ENCODE peak calls at places on chromosomes 12 and 14, in nine cellular contexts. H is lung, Z is fibroblast of pulmonary artery, A is NCI-H2081, O is HEK293T, F is breast epithelium, C is HT-29, V is kidney glomerular epithelial cell, X is transverse colon. M is an unnamed sample.

GRCh38 chr12:13243516-13244070 is 47.1 kb downstream of the EMP1 start:
- DNase-seq in H (no peak), Z (peak), A (no peak), O (no peak), F (no peak), C (no peak), V (no peak), X (no peak), M (no peak)

GRCh38 chr12:104276192-104277131 is 27.1 kb upstream of the EID3 start:
- DNase-seq in H (peak), Z (no peak), A (peak), O (no peak), F (no peak), C (peak), V (peak), X (no peak), M (no peak)

GRCh38 chr12:58915634-58916033 is 4.7 kb downstream of the LRIG3 start:
- DNase-seq in H (no peak), Z (peak), A (peak), O (no peak), F (no peak), C (no peak), V (peak), X (peak), M (no peak)

GRCh38 chr12:21637985-21638891 is 19.4 kb downstream of the LDHB start:
- DNase-seq in H (no peak), Z (peak), A (no peak), O (no peak), F (no peak), C (no peak), V (no peak), X (no peak), M (no peak)

GRCh38 chr12:107302649-107303386 is 209.5 kb upstream of the CRY1 start:
- DNase-seq in H (no peak), Z (no peak), A (no peak), O (no peak), F (no peak), C (no peak), V (no peak), X (no peak), M (no peak)

GRCh38 chr14:65095633-65096205 is 6.6 kb downstream of the MAX start:
- DNase-seq in H (peak), Z (peak), A (peak), O (no peak), F (peak), C (no peak), V (no peak), X (peak), M (no peak)

GRCh38 chr12:80513211-80513610 is 69.2 kb downstream of the PTPRQ start:
- DNase-seq in H (no peak), Z (no peak), A (no peak), O (no peak), F (no peak), C (no peak), V (no peak), X (no peak), M (no peak)

GRCh38 chr12:18863769-18864500 is 126.0 kb downstream of the CAPZA3 start:
- DNase-seq in H (no peak), Z (no peak), A (no peak), O (no peak), F (no peak), C (no peak), V (no peak), X (no peak), M (no peak)

GRCh38 chr14:103879570-103880333 is 32.4 kb upstream of the PPP1R13B start:
- DNase-seq in H (peak), Z (no peak), A (no peak), O (no peak), F (peak), C (peak), V (peak), X (peak), M (no peak)

GRCh38 chr12:56146492-56147460 is 5.6 kb upstream of the MYL6B start:
- DNase-seq in H (no peak), Z (no peak), A (no peak), O (no peak), F (no peak), C (no peak), V (no peak), X (peak), M (no peak)

GRCh38 chr12:120239776-120240494 is 25.6 kb downstream of the PXN start:
- DNase-seq in H (no peak), Z (no peak), A (no peak), O (no peak), F (no peak), C (no peak), V (no peak), X (no peak), M (no peak)

GRCh38 chr12:29149691-29150382 is 759 bp downstream of the FAR2 start:
- DNase-seq in H (no peak), Z (no peak), A (no peak), O (peak), F (no peak), C (peak), V (no peak), X (peak), M (no peak)

GRCh38 chr14:60862283-60862682 is 118.6 kb downstream of the TRMT5 start:
- DNase-seq in H (peak), Z (peak), A (peak), O (no peak), F (peak), C (peak), V (no peak), X (peak), M (no peak)

GRCh38 chr12:82650627-82651337 is 35.9 kb upstream of the TMTC2 start:
- DNase-seq in H (no peak), Z (peak), A (no peak), O (peak), F (no peak), C (peak), V (peak), X (peak), M (no peak)

GRCh38 chr14:36424478-36425102 is 95.4 kb downstream of the NKX2-1 start:
- DNase-seq in H (no peak), Z (no peak), A (peak), O (no peak), F (no peak), C (no peak), V (no peak), X (no peak), M (no peak)

GRCh38 chr12:41537522-41537921 is 349.4 kb downstream of the PDZRN4 start:
- DNase-seq in H (no peak), Z (no peak), A (no peak), O (no peak), F (no peak), C (no peak), V (no peak), X (no peak), M (no peak)

M was measured in activated T-cell treated with anti-CD3 and anti-CD28 coated beads for 1 hour.